ENCODE peak calls at places on chromosomes 4 and X, in five cellular contexts. A is psoas muscle; P is KG1; G is activated CD4-positive, alpha-beta memory T cell treated with anti-CD3 and anti-CD28 coated beads for 36 hours; H is stimulated activated CD8-positive, alpha-beta memory T cell treated with anti-CD3 and anti-CD28 coated beads, Interleukin-4, amount 100 ng/mL, for 24 hours. S is an unnamed sample.

GRCh38 chrX:133676344-133677122 is 261.2 kb upstream of the GPC4 start:
- DNase-seq in P (no peak), A (no peak), H (no peak), G (no peak), S (no peak)

GRCh38 chrX:9745417-9746115 is 20.1 kb downstream of the GPR143 start:
- DNase-seq in A (no peak), P (peak), G (peak), H (no peak), S (no peak)

GRCh38 chr4:38673109-38673978 is 9.3 kb downstream of the KLF3 start:
- DNase-seq in H (no peak), P (no peak), G (no peak), A (peak), S (no peak)

GRCh38 chr4:122539861-122540465 is 80.9 kb downstream of the IL21 start:
- DNase-seq in G (no peak), A (no peak), P (no peak), H (no peak), S (peak)

GRCh38 chr4:38385286-38386010 is 278.6 kb upstream of the KLF3 start:
- DNase-seq in A (peak), P (no peak), H (no peak), G (no peak), S (no peak)

GRCh38 chrX:45954026-45954425 is 591.2 kb downstream of the ZNF674 start:
- DNase-seq in H (no peak), G (no peak), P (no peak), A (no peak), S (no peak)

GRCh38 chr4:10753326-10753725 is 68.8 kb upstream of the CLNK start:
- DNase-seq in G (no peak), H (no peak), P (no peak), A (no peak), S (no peak)

GRCh38 chr4:88107406-88108107 is 50.9 kb downstream of the ABCG2 start:
- DNase-seq in G (no peak), A (no peak), P (peak), H (no peak), S (no peak)

GRCh38 chr4:104641427-104641826 is 146.7 kb upstream of the CXXC4 start:
- DNase-seq in P (no peak), A (no peak), G (no peak), H (no peak), S (no peak)

GRCh38 chr4:37662861-37663390 is 23.2 kb downstream of the RELL1 start:
- DNase-seq in P (no peak), G (no peak), A (no peak), H (no peak), S (no peak)

GRCh38 chr4:152064753-152065152 is 303.9 kb upstream of the GATB start:
- DNase-seq in H (no peak), A (no peak), P (no peak), G (no peak), S (no peak)

GRCh38 chr4:153205757-153206156 is 1.5 kb downstream of the TRIM2 start:
- DNase-seq in P (no peak), H (no peak), A (no peak), G (peak), S (no peak)

GRCh38 chrX:56764153-56764974 is 35.3 kb downstream of the NBDY start:
- DNase-seq in P (no peak), A (peak), G (peak), H (peak), S (peak)

GRCh38 chr4:78022517-78022916 is 34.6 kb upstream of the FRAS1 start:
- DNase-seq in P (no peak), H (no peak), G (no peak), A (no peak), S (no peak)

GRCh38 chr4:151418385-151418784 is 9.4 kb downstream of the FHIP1A start:
- DNase-seq in P (no peak), A (no peak), G (no peak), H (no peak), S (no peak)

GRCh38 chr4:64784125-64784524 is 374.9 kb upstream of the TECRL start:
- DNase-seq in G (no peak), H (no peak), A (no peak), P (no peak), S (no peak)

GRCh38 chrX:7143076-7143475 is 4.4 kb upstream of the STS start:
- DNase-seq in A (no peak), P (no peak), H (no peak), G (no peak), S (no peak)

GRCh38 chr4:140388015-140388414 is 14.6 kb downstream of the SCOC start:
- DNase-seq in P (no peak), A (no peak), H (no peak), G (no peak), S (no peak)

GRCh38 chr4:172142331-172142738 is 329.1 kb downstream of the GALNTL6 start:
- DNase-seq in H (no peak), G (no peak), A (no peak), P (no peak), S (no peak)

GRCh38 chr4:7744131-7744804 is 195.4 kb downstream of the AFAP1 start:
- DNase-seq in P (no peak), H (no peak), G (no peak), A (peak), S (no peak)

GRCh38 chrX:9378980-9379696 is 85.7 kb upstream of the TBL1X start:
- DNase-seq in P (no peak), H (no peak), A (no peak), G (no peak), S (no peak)

GRCh38 chr4:76306882-76307669 is 543 bp downstream of the STBD1 start:
- DNase-seq in H (no peak), P (peak), G (peak), A (peak), S (no peak)

GRCh38 chr4:1291091-1291490 is 1.4 kb downstream of the MAEA start:
- DNase-seq in P (no peak), G (no peak), A (no peak), H (no peak), S (no peak)

GRCh38 chr4:69025191-69025998 is 70.9 kb upstream of the UGT2B7 start:
- DNase-seq in G (no peak), H (no peak), A (no peak), P (no peak), S (no peak)

GRCh38 chr4:98529970-98530569 is 128.3 kb downstream of the TSPAN5 start:
- DNase-seq in A (no peak), H (no peak), G (no peak), P (no peak), S (no peak)

GRCh38 chrX:11756354-11757318 is 1.4 kb upstream of the MSL3 start:
- DNase-seq in G (no peak), H (no peak), P (no peak), A (no peak), S (peak)

GRCh38 chr4:8652181-8653078 is 59.9 kb downstream of the CPZ start:
- DNase-seq in P (no peak), A (no peak), H (no peak), G (no peak), S (no peak)

GRCh38 chr4:128775916-128776315 is 33.6 kb upstream of the JADE1 start:
- DNase-seq in A (no peak), H (no peak), G (no peak), P (no peak), S (no peak)

GRCh38 chrX:103344606-103345005 is 11.7 kb upstream of the TCEAL9 start:
- DNase-seq in A (no peak), H (no peak), P (no peak), G (no peak), S (no peak)

GRCh38 chr4:54668031-54668611 is 10.4 kb downstream of the KIT start:
- DNase-seq in H (no peak), P (no peak), A (no peak), G (no peak), S (no peak)

GRCh38 chr4:114087596-114088230 is 108.3 kb upstream of the ARSJ start:
- DNase-seq in A (no peak), H (no peak), P (no peak), G (no peak), S (no peak)

GRCh38 chrX:109600114-109600710 is 24.8 kb downstream of the KCNE5 start:
- DNase-seq in A (peak), P (no peak), G (no peak), H (no peak), S (no peak)

GRCh38 chr4:110617095-110617494 is 5.8 kb downstream of the PITX2 start:
- DNase-seq in P (no peak), G (no peak), H (no peak), A (no peak), S (no peak)

GRCh38 chr4:41176357-41176756 is 38.0 kb downstream of the APBB2 start:
- DNase-seq in P (no peak), H (no peak), A (no peak), G (no peak), S (no peak)

GRCh38 chr4:19925516-19925915 is 326.2 kb upstream of the SLIT2 start:
- DNase-seq in A (no peak), P (no peak), G (no peak), H (no peak), S (no peak)

GRCh38 chr4:40143926-40144508 is 52.8 kb upstream of the RHOH start:
- DNase-seq in P (no peak), H (no peak), G (peak), A (no peak), S (no peak)

GRCh38 chrX:51851507-51852085 is 41.8 kb upstream of the MAGED1 start:
- DNase-seq in G (no peak), H (no peak), P (no peak), A (no peak), S (no peak)

S was measured in Karpas-422.